ENCODE peak calls at places on chromosomes 3 and 15, in four cellular contexts. One of them, this sample, is unnamed.

GRCh38 chr3:23202203-23202920 is 765 bp upstream of the UBE2E2 start:
- DNase-seq in K562: peak
- DNase-seq in HepG2: no peak
- DNase-seq in A549: peak
- DNase-seq in this sample: no peak

GRCh38 chr3:184832044-184832443 is 20.1 kb downstream of the VPS8 start:
- DNase-seq in A549: no peak
- DNase-seq in HepG2: no peak
- DNase-seq in K562: no peak
- DNase-seq in this sample: no peak

GRCh38 chr15:75327005-75327404 is 8.9 kb upstream of the COMMD4 start:
- DNase-seq in A549: no peak
- DNase-seq in HepG2: no peak
- DNase-seq in K562: no peak
- DNase-seq in this sample: no peak

GRCh38 chr3:134649106-134649705 is 1.6 kb downstream of the KY start:
- DNase-seq in A549: no peak
- DNase-seq in HepG2: no peak
- DNase-seq in K562: no peak
- DNase-seq in this sample: no peak

GRCh38 chr3:172341482-172342059 is 106.7 kb downstream of the GHSR start:
- DNase-seq in A549: peak
- DNase-seq in K562: peak
- DNase-seq in HepG2: peak
- DNase-seq in this sample: no peak

GRCh38 chr3:14352002-14352627 is 50.3 kb upstream of the SLC6A6 start:
- DNase-seq in A549: peak
- DNase-seq in HepG2: peak
- DNase-seq in K562: peak
- DNase-seq in this sample: no peak

GRCh38 chr15:91456251-91456718 is 356.2 kb downstream of the SV2B start:
- DNase-seq in K562: no peak
- DNase-seq in A549: peak
- DNase-seq in HepG2: no peak
- DNase-seq in this sample: no peak

GRCh38 chr3:161081675-161082462 is 23.3 kb downstream of the B3GALNT1 start:
- DNase-seq in A549: no peak
- DNase-seq in HepG2: no peak
- DNase-seq in K562: no peak
- DNase-seq in this sample: no peak

GRCh38 chr3:159732172-159733111 is 256.2 kb upstream of the IL12A start:
- DNase-seq in A549: peak
- DNase-seq in K562: no peak
- DNase-seq in HepG2: no peak
- DNase-seq in this sample: peak

GRCh38 chr3:31116651-31117050 is 222.2 kb upstream of the GADL1 start:
- DNase-seq in HepG2: no peak
- DNase-seq in K562: no peak
- DNase-seq in A549: no peak
- DNase-seq in this sample: no peak

GRCh38 chr3:53243165-53243564 is 12.7 kb downstream of the TKT start:
- DNase-seq in HepG2: no peak
- DNase-seq in K562: no peak
- DNase-seq in A549: peak
- DNase-seq in this sample: no peak

GRCh38 chr3:189664311-189664710 is 33.1 kb downstream of the TP63 start:
- DNase-seq in HepG2: no peak
- DNase-seq in K562: no peak
- DNase-seq in A549: peak
- DNase-seq in this sample: no peak

GRCh38 chr3:174247671-174248070 is 611.5 kb upstream of the NAALADL2 start:
- DNase-seq in K562: no peak
- DNase-seq in HepG2: no peak
- DNase-seq in A549: no peak
- DNase-seq in this sample: no peak

GRCh38 chr3:13282528-13282985 is 137.6 kb downstream of the NUP210 start:
- DNase-seq in A549: peak
- DNase-seq in K562: peak
- DNase-seq in HepG2: no peak
- DNase-seq in this sample: no peak

GRCh38 chr3:117660941-117661635 is 951.5 kb downstream of the TUSC7 start:
- DNase-seq in A549: no peak
- DNase-seq in K562: no peak
- DNase-seq in HepG2: no peak
- DNase-seq in this sample: no peak

GRCh38 chr15:62847900-62848489 is 194.6 kb upstream of the TPM1 start:
- DNase-seq in K562: peak
- DNase-seq in HepG2: peak
- DNase-seq in A549: peak
- DNase-seq in this sample: peak

GRCh38 chr3:45644467-45645201 is 44.6 kb upstream of the SACM1L start:
- DNase-seq in K562: no peak
- DNase-seq in A549: peak
- DNase-seq in HepG2: no peak
- DNase-seq in this sample: no peak

GRCh38 chr3:56421205-56421604 is 47.1 kb downstream of the ERC2 start:
- DNase-seq in A549: no peak
- DNase-seq in HepG2: no peak
- DNase-seq in K562: no peak
- DNase-seq in this sample: no peak

GRCh38 chr3:30658328-30659052 is 52.1 kb downstream of the TGFBR2 start:
- DNase-seq in K562: no peak
- DNase-seq in HepG2: peak
- DNase-seq in A549: peak
- DNase-seq in this sample: no peak

GRCh38 chr3:14913071-14913925 is 34.1 kb upstream of the NR2C2 start:
- DNase-seq in A549: no peak
- DNase-seq in K562: no peak
- DNase-seq in HepG2: no peak
- DNase-seq in this sample: no peak

GRCh38 chr3:130711885-130712284 is 34.7 kb downstream of the PIK3R4 start:
- DNase-seq in HepG2: no peak
- DNase-seq in K562: no peak
- DNase-seq in A549: no peak
- DNase-seq in this sample: no peak

GRCh38 chr3:130709671-130710070 is 37.0 kb downstream of the PIK3R4 start:
- DNase-seq in A549: no peak
- DNase-seq in K562: no peak
- DNase-seq in HepG2: no peak
- DNase-seq in this sample: no peak

GRCh38 chr3:130712718-130713423 is 33.8 kb downstream of the PIK3R4 start:
- DNase-seq in A549: no peak
- DNase-seq in K562: peak
- DNase-seq in HepG2: no peak
- DNase-seq in this sample: no peak

DNA sequence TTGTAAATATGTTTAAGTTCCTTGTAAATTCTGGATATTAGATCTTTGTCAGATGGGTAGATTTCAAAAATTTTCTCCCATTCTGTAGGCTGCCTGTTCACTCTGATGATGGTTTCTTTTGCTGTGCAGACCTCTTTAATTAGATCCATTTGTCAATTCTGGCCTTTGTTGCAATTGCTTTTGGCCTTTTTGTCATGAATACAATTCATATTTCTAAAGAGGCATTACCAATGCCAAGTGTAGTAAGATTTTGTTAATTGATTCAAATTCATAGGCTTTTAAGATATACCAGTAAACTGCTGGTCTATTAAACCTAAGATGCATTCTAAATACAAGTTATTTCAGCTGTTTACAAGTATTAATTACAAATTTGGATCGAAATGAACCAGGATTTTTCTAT is 31.0 kb downstream of the PIK3R4 start:
- DNase-seq in A549: no peak
- DNase-seq in HepG2: no peak
- DNase-seq in K562: no peak
- DNase-seq in this sample: no peak
- TF ChIP-seq JUN in A549: no peak
- TF ChIP-seq JUN in HepG2: no peak
- TF ChIP-seq JUN in K562: no peak
- TF ChIP-seq JUN in this sample: no peak

DNA sequence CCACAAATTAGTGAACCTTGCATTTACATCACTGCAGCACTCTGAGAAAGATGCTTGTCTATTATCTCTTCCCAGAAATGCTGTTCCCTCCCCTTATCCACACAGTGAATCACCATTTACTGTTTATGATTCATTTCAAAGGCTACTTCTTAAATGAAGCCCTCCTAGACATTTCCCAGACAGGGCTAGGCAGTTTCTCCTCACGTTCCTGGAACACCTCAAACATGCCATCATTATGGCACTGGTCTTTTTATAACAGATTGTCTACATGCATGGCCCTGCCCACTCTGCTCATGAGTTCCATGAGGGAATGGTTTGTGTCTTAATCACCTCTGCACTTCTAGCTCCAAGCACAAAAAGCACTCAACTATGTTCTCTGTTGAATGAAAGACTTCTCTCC is 32.2 kb upstream of the TM2D3 start:
- DNase-seq in A549: peak
- DNase-seq in HepG2: no peak
- DNase-seq in K562: no peak
- DNase-seq in this sample: no peak
- TF ChIP-seq RNF2 in A549: no peak
- TF ChIP-seq RNF2 in HepG2: no peak
- TF ChIP-seq RNF2 in K562: no peak
- TF ChIP-seq RNF2 in this sample: no peak

GRCh38 chr3:19295208-19295607 is 146.9 kb downstream of the KCNH8 start:
- DNase-seq in HepG2: no peak
- DNase-seq in K562: no peak
- DNase-seq in A549: no peak
- DNase-seq in this sample: no peak

DNA sequence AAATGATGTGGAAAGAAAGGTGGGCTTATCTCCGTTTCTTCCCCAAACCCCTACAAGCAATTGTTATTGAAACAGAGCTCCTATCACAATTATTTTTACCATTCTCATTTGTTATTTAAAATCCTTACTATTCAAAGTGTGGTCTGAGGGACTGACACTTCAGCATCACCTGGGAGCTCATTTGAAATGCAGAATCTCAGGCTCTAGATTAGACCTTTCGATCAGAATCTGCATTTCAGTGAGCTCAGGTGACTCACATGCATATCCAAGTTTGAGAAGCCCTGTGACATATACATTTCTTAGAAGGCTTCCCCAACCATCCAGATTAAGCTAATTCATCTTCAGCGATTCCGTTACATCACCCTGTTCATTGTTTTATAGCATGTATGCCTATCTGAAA is 145.0 kb downstream of the KCNH8 start:
- DNase-seq in HepG2: no peak
- DNase-seq in K562: no peak
- DNase-seq in A549: no peak
- DNase-seq in this sample: no peak
- TF ChIP-seq JUN in HepG2: no peak
- TF ChIP-seq JUN in K562: no peak
- TF ChIP-seq JUN in A549: no peak
- TF ChIP-seq JUN in this sample: no peak

GRCh38 chr3:47283596-47284364 is 1.0 kb downstream of the KLHL18 start:
- DNase-seq in A549: no peak
- DNase-seq in K562: peak
- DNase-seq in HepG2: no peak
- DNase-seq in this sample: no peak
- TF ChIP-seq RNF2 in A549: no peak
- TF ChIP-seq RNF2 in K562: no peak
- TF ChIP-seq RNF2 in HepG2: no peak
- TF ChIP-seq RNF2 in this sample: no peak

DNA sequence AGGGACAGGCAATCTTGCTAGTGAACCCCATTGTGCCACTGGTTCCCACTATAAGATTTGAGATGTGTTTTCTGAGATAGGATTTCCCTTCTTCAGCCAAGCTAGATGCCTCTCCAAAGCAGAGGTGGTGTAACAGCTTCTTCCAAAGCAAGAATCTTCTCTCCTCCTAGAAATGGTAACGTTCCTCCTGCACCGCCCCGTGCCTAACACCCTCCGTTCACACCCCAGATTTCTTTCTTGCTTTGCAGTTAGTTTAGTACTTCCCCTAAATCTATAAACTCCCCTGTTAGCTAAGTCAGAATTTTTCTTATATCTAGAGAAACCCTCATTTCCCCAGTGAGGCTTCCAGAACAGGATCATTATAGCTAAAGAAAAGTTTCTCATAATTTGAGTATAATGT is 617.6 kb upstream of the MDFIC2 start:
- DNase-seq in K562: no peak
- DNase-seq in HepG2: no peak
- DNase-seq in A549: no peak
- DNase-seq in this sample: no peak
- TF ChIP-seq JUN in K562: no peak
- TF ChIP-seq JUN in HepG2: no peak
- TF ChIP-seq JUN in A549: no peak
- TF ChIP-seq JUN in this sample: no peak

GRCh38 chr3:10901293-10902010 is 85.4 kb downstream of the SLC6A11 start:
- DNase-seq in HepG2: no peak
- DNase-seq in K562: no peak
- DNase-seq in A549: no peak
- DNase-seq in this sample: no peak
- TF ChIP-seq RNF2 in HepG2: no peak
- TF ChIP-seq RNF2 in K562: no peak
- TF ChIP-seq RNF2 in A549: no peak
- TF ChIP-seq RNF2 in this sample: no peak

GRCh38 chr3:196968233-196969000 is at the start of gene PIGZ:
- DNase-seq in HepG2: no peak
- DNase-seq in A549: no peak
- DNase-seq in K562: peak
- DNase-seq in this sample: peak

GRCh38 chr3:196971094-196971698 is 2.6 kb upstream of the PIGZ start:
- DNase-seq in HepG2: no peak
- DNase-seq in K562: peak
- DNase-seq in A549: no peak
- DNase-seq in this sample: no peak

GRCh38 chr3:196970547-196971093 is 2.0 kb upstream of the PIGZ start:
- DNase-seq in A549: no peak
- DNase-seq in HepG2: no peak
- DNase-seq in K562: no peak
- DNase-seq in this sample: no peak

GRCh38 chr3:196969001-196969659 is 497 bp upstream of the PIGZ start:
- DNase-seq in K562: peak
- DNase-seq in A549: no peak
- DNase-seq in HepG2: no peak
- DNase-seq in this sample: no peak

GRCh38 chr3:196969660-196970546 is 1.3 kb upstream of the PIGZ start:
- DNase-seq in K562: peak
- DNase-seq in A549: peak
- DNase-seq in HepG2: no peak
- DNase-seq in this sample: no peak
- TF ChIP-seq JUN in K562: no peak
- TF ChIP-seq JUN in A549: no peak
- TF ChIP-seq JUN in HepG2: no peak
- TF ChIP-seq JUN in this sample: no peak

GRCh38 chr15:65942436-65942835 is 73.1 kb downstream of the RAB11A start:
- DNase-seq in K562: no peak
- DNase-seq in HepG2: no peak
- DNase-seq in A549: no peak
- DNase-seq in this sample: no peak

GRCh38 chr15:65937046-65937445 is 67.8 kb downstream of the RAB11A start:
- DNase-seq in K562: no peak
- DNase-seq in A549: no peak
- DNase-seq in HepG2: no peak
- DNase-seq in this sample: no peak

GRCh38 chr15:65940618-65940909 is 71.3 kb downstream of the RAB11A start:
- DNase-seq in K562: peak
- DNase-seq in A549: peak
- DNase-seq in HepG2: no peak
- DNase-seq in this sample: no peak

GRCh38 chr15:65937476-65937875 is 68.2 kb downstream of the RAB11A start:
- DNase-seq in A549: no peak
- DNase-seq in K562: peak
- DNase-seq in HepG2: no peak
- DNase-seq in this sample: no peak

GRCh38 chr15:65939901-65940617 is 70.8 kb downstream of the RAB11A start:
- DNase-seq in HepG2: no peak
- DNase-seq in K562: no peak
- DNase-seq in A549: peak
- DNase-seq in this sample: no peak
- TF ChIP-seq RNF2 in HepG2: no peak
- TF ChIP-seq RNF2 in K562: no peak
- TF ChIP-seq RNF2 in A549: no peak
- TF ChIP-seq RNF2 in this sample: no peak

This sample was measured in H1.